ENCODE peak calls at places on chromosomes 6 and 20, in four cellular contexts. T, G, E and H are unnamed samples.

GRCh38 chr6:12279322-12280098 is 10.7 kb upstream of the EDN1 start:
- DNase-seq in T (no peak), G (no peak), E (no peak), H (no peak)

GRCh38 chr6:89267918-89268317 is 47.2 kb downstream of the GABRR2 start:
- DNase-seq in E (no peak), T (no peak), G (no peak), H (no peak)

GRCh38 chr6:165684333-165684732 is 21.3 kb upstream of the PDE10A start:
- DNase-seq in T (no peak), G (no peak), E (no peak), H (no peak)

GRCh38 chr6:69422474-69422873 is 374.3 kb downstream of the LMBRD1 start:
- DNase-seq in E (no peak), T (no peak), G (no peak), H (no peak)

GRCh38 chr6:28424163-28424562 is 19.1 kb downstream of the ZSCAN23 start:
- DNase-seq in T (no peak), E (no peak), G (no peak), H (no peak)

GRCh38 chr20:32035398-32035852 is 16.6 kb upstream of the HCK start:
- DNase-seq in T (no peak), G (no peak), E (no peak), H (no peak)

GRCh38 chr6:10300071-10300470 is 114.8 kb downstream of the TFAP2A start:
- DNase-seq in E (no peak), T (no peak), G (no peak), H (no peak)

GRCh38 chr6:89297695-89298351 is 17.3 kb downstream of the GABRR2 start:
- DNase-seq in T (no peak), G (peak), E (peak), H (no peak)

GRCh38 chr6:11279213-11279780 is 46.8 kb upstream of the NEDD9 start:
- DNase-seq in G (no peak), T (no peak), E (no peak), H (no peak)

GRCh38 chr6:111478064-111478476 is 4.9 kb downstream of the REV3L start:
- DNase-seq in E (no peak), T (no peak), G (peak), H (no peak)

GRCh38 chr20:43938932-43939761 is 24.5 kb downstream of the TOX2 start:
- DNase-seq in G (peak), T (no peak), E (no peak), H (no peak)

DNA sequence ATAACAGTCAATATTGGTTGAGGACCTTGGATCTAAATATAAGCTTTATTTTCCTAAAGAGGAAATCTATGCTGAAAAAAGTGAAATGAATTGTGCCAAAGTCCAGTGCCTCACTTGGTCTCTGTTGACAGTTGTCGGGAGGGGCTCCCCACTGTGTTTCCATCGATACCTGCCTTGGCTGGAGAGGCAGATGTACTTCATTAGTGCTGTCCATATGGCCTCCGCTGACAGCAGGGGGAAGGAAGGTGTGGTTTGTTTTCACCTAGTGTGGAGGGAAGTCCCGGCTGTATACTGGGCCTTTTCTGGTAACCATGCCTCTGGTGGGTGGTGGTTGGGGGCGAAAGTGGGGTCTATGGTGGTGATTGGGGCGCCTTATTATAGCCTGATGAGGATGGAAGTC is 42.7 kb downstream of the CD2AP start:
- DNase-seq in E (no peak), T (no peak), G (peak), H (no peak)
- TF ChIP-seq SUZ12 in E (no peak), T (no peak), G (no peak), H (no peak)

GRCh38 chr6:6660339-6661045 is 72.0 kb downstream of the LY86 start:
- DNase-seq in E (no peak), T (no peak), G (no peak), H (no peak)
- TF ChIP-seq YY1 in E (no peak), T (no peak), G (no peak), H (no peak)

GRCh38 chr6:142696689-142697088 is 248.3 kb downstream of the HIVEP2 start:
- DNase-seq in T (no peak), G (no peak), E (no peak), H (no peak)
- TF ChIP-seq SUZ12 in T (no peak), G (no peak), E (no peak), H (no peak)

DNA sequence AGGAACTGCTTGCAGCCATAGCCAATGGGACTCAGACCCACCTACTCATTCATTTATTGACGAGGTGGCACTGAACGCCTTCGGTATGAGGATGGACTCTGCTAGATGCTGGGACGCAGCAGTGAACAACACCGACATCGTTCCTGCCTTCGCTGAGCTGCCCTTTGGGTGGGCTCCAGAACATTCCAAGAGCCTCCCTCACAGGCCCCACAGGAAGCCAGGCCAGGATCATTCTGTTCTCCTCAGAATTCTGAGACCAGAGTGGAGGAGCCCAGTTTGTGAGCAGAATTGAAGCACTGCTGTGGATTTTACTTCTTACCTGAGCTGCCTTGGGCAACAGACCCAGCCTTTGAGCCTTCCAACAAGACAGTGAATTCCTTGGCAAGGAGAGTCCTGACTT is 82.1 kb downstream of the KCNB1 start:
- DNase-seq in T (no peak), G (no peak), E (no peak), H (no peak)
- TF ChIP-seq YY1 in T (no peak), G (no peak), E (no peak), H (no peak)

GRCh38 chr6:157098999-157099398 is 224.3 kb downstream of the TMEM242 start:
- DNase-seq in E (no peak), T (no peak), G (no peak), H (no peak)

GRCh38 chr6:157096522-157096921 is 226.8 kb downstream of the TMEM242 start:
- DNase-seq in T (no peak), E (no peak), G (peak), H (no peak)

GRCh38 chr6:157101166-157101565 is 222.2 kb downstream of the TMEM242 start:
- DNase-seq in T (no peak), E (no peak), G (no peak), H (no peak)

GRCh38 chr6:157097255-157097936 is 225.9 kb downstream of the TMEM242 start:
- DNase-seq in T (no peak), G (no peak), E (no peak), H (no peak)

DNA sequence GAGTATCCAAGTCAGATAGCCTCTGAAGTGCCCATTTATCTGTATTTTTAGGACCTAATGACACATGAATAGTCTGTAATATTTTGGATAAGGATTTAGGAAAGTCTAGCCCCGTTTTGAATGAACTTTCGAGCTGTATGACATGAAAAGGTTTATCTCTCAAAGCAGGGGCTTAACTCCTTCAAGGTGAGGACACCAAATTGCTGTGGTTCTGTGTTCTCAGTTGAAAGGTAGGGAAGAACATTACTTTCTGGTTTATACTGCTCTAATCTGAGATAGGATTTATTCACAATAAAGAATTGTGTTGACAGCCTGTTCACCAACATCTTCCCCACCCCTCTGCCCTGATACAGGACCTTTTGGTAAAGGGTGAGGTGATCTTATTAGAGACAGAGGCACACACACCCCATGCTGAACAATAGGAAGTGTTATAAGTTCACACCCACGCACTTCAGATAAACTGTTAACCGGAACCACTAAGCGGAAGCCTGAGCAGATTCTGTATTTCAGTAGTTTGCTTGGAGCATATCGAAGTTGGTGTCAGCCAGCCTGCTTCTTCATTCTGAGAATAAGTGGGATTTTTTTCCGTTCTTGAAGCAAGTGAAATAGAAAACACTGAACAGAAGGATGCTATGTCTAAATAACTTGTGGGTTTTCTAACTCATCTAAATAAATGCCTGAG is 223.3 kb downstream of the TMEM242 start:
- DNase-seq in E (peak), T (no peak), G (no peak), H (no peak)
- TF ChIP-seq SUZ12 in E (no peak), T (no peak), G (no peak), H (no peak)